ENCODE peak calls at places on chromosomes 6 and 20, in six cellular contexts. F, B, V, P, G and X are unnamed samples.
A peak's percentile ranks its signal among the peaks of the same experiment; 100 is the strongest.

GRCh38 chr6:136226027-136226673 is 24.0 kb downstream of the MTFR2 start:
- DNase-seq in V (peak; percentile 29), B (no peak), F (peak; percentile 69), G (peak; percentile 27), P (no peak), X (no peak)

GRCh38 chr6:144063246-144063743 is 32.1 kb downstream of the SF3B5 start:
- DNase-seq in P (no peak), V (no peak), G (no peak), B (no peak), F (no peak), X (no peak)

GRCh38 chr20:2756056-2756611 is 44.3 kb downstream of the CPXM1 start:
- DNase-seq in V (no peak), B (peak; percentile 57), G (peak; percentile 24), F (peak; percentile 85), P (no peak), X (no peak)

GRCh38 chr6:144566868-144567615 is 281.9 kb downstream of the UTRN start:
- DNase-seq in F (no peak), P (no peak), G (peak; percentile 33), B (no peak), V (no peak), X (no peak)

GRCh38 chr6:109872968-109873545 is 105.1 kb upstream of the GPR6 start:
- DNase-seq in G (no peak), P (no peak), F (no peak), V (no peak), B (no peak), X (no peak)

GRCh38 chr20:19130613-19130984 is 81.8 kb upstream of the SLC24A3 start:
- DNase-seq in B (no peak), G (no peak), F (no peak), P (no peak), V (no peak), X (no peak)

GRCh38 chr6:36615018-36615761 is 21.0 kb downstream of the SRSF3 start:
- DNase-seq in P (peak; percentile 65), F (peak; percentile 49), V (peak; percentile 64), B (peak; percentile 78), G (peak; percentile 41), X (no peak)

GRCh38 chr6:15194453-15194852 is 51.4 kb upstream of the JARID2 start:
- DNase-seq in B (no peak), P (no peak), G (no peak), F (no peak), V (no peak), X (no peak)

GRCh38 chr20:22303523-22303922 is 280.8 kb downstream of the FOXA2 start:
- DNase-seq in B (no peak), P (no peak), G (no peak), V (no peak), F (peak; percentile 4), X (no peak)

GRCh38 chr6:3737149-3737830 is 14.2 kb downstream of the PXDC1 start:
- DNase-seq in F (no peak), V (no peak), B (peak; percentile 81), P (no peak), G (no peak), X (no peak)

GRCh38 chr20:17936791-17937687 is 31.6 kb downstream of the SNX5 start:
- DNase-seq in B (no peak), F (no peak), V (peak; percentile 80), G (peak; percentile 60), P (no peak), X (no peak)

GRCh38 chr20:45506398-45506797 is 9.0 kb downstream of the SPINT3 start:
- DNase-seq in F (no peak), G (no peak), B (no peak), V (no peak), P (no peak), X (no peak)

GRCh38 chr20:19289451-19289850 is 77.0 kb downstream of the SLC24A3 start:
- DNase-seq in V (no peak), G (no peak), B (no peak), F (no peak), P (no peak), X (no peak)

GRCh38 chr6:53611342-53611741 is 54.2 kb downstream of the KLHL31 start:
- DNase-seq in F (no peak), G (peak; percentile 21), B (no peak), V (no peak), P (peak; percentile 95), X (no peak)

GRCh38 chr6:16969699-16970695 is 131.9 kb upstream of the STMND1 start:
- DNase-seq in B (no peak), G (no peak), P (no peak), F (no peak), V (no peak), X (no peak)

GRCh38 chr6:131084982-131085381 is 21.9 kb upstream of the EPB41L2 start:
- DNase-seq in G (no peak), B (no peak), V (no peak), P (no peak), F (no peak), X (no peak)

GRCh38 chr6:113182370-113183141 is 674.6 kb upstream of the MARCKS start:
- DNase-seq in P (peak; percentile 44), B (no peak), G (peak; percentile 89), V (no peak), F (no peak), X (no peak)

GRCh38 chr6:73579851-73580246 is 59.0 kb upstream of the EEF1A1 start:
- DNase-seq in G (peak; percentile 92), B (no peak), F (no peak), P (peak; percentile 60), V (peak; percentile 33), X (no peak)

DNA sequence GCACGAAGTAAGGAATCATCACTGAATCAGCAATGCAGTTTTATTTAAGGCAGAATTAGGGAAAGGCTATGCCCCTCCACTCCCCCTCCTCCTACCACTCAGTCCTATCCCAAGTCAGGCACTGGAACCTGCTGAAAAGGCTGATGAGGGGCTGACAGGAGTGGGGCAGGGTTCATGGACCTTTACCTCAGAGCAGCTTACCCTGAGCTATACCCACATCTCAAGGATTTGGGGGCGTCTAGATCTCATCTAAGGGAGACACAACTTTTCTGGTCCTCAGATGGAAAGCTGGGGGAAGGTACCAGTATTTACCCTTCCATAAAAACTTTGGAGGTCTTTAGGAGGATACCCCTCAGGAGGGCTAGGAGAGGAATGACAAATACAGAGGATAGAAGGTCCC is 27.2 kb downstream of the GSS start:
- DNase-seq in G (no peak), V (no peak), B (no peak), F (no peak), P (no peak), X (no peak)
- H3K27ac ChIP-seq in G (no peak overlapping the region), V (no peak overlapping the region), B (no peak overlapping the region), F (no peak overlapping the region), P (no peak overlapping the region), X (no peak overlapping the region)

GRCh38 chr6:157172830-157173536 is 150.3 kb downstream of the TMEM242 start:
- DNase-seq in F (no peak), G (no peak), V (no peak), B (no peak), P (no peak), X (no peak)

GRCh38 chr6:157169656-157170055 is 153.7 kb downstream of the TMEM242 start:
- DNase-seq in F (no peak), P (no peak), B (no peak), G (peak; percentile 54), V (no peak), X (no peak)

GRCh38 chr6:157172088-157172768 is 151.1 kb downstream of the TMEM242 start:
- DNase-seq in G (no peak), P (no peak), B (no peak), F (no peak), V (no peak), X (no peak)

GRCh38 chr6:157169186-157169585 is 154.1 kb downstream of the TMEM242 start:
- DNase-seq in V (no peak), P (no peak), B (no peak), G (peak; percentile 52), F (no peak), X (no peak)

GRCh38 chr6:157170535-157170934 is 152.8 kb downstream of the TMEM242 start:
- DNase-seq in G (no peak), F (no peak), P (no peak), V (no peak), B (no peak), X (no peak)
- H3K9me3 ChIP-seq in G (no peaks in the 10 kb centered on the region), F (no peaks in the 10 kb centered on the region), P (no peaks in the 10 kb centered on the region), V (no peaks in the 10 kb centered on the region), B (no peaks in the 10 kb centered on the region), X (no peaks in the 10 kb centered on the region)

GRCh38 chr20:3932277-3933073 is 43.3 kb downstream of the PANK2 start:
- DNase-seq in V (no peak), F (no peak), G (no peak), B (no peak), P (no peak), X (no peak)

GRCh38 chr20:3933126-3933684 is 44.0 kb downstream of the PANK2 start:
- DNase-seq in F (no peak), B (no peak), G (no peak), V (no peak), P (no peak), X (no peak)

GRCh38 chr20:3935956-3936340 is 46.8 kb downstream of the PANK2 start:
- DNase-seq in F (no peak), V (no peak), B (no peak), G (no peak), P (no peak), X (no peak)

GRCh38 chr20:3935295-3935955 is 46.2 kb downstream of the PANK2 start:
- DNase-seq in V (peak; percentile 44), G (no peak), B (no peak), F (no peak), P (no peak), X (no peak)

GRCh38 chr20:3934628-3935027 is 45.4 kb downstream of the PANK2 start:
- DNase-seq in F (no peak), G (no peak), B (no peak), P (no peak), V (no peak), X (no peak)
- H3K27ac ChIP-seq in F (no peak overlapping the region), G (peak overlapping the region; percentile 46), B (no peak overlapping the region), P (no peak overlapping the region), V (peak overlapping the region; percentile 75), X (peak overlapping the region; percentile 32)

GRCh38 chr20:49283703-49284625 is 6.1 kb upstream of the ZNFX1 start:
- DNase-seq in F (no peak), V (no peak), B (no peak), P (no peak), G (no peak), X (no peak)
- H3K9me3 ChIP-seq in F (peaks cover 11% of the 10 kb centered on the region), V (peaks cover 15% of the 10 kb centered on the region), B (peaks cover 14% of the 10 kb centered on the region), P (no peaks in the 10 kb centered on the region), G (peaks cover 16% of the 10 kb centered on the region), X (no peaks in the 10 kb centered on the region)

GRCh38 chr6:39184906-39185580 is 44.2 kb downstream of the KCNK5 start:
- DNase-seq in G (no peak), V (no peak), P (peak; percentile 54), B (no peak), F (no peak), X (no peak)
- H3K27ac ChIP-seq in G (no peak overlapping the region), V (no peak overlapping the region), P (no peak overlapping the region), B (peak overlapping the region; percentile 19), F (no peak overlapping the region), X (peak overlapping the region; percentile 93)

DNA sequence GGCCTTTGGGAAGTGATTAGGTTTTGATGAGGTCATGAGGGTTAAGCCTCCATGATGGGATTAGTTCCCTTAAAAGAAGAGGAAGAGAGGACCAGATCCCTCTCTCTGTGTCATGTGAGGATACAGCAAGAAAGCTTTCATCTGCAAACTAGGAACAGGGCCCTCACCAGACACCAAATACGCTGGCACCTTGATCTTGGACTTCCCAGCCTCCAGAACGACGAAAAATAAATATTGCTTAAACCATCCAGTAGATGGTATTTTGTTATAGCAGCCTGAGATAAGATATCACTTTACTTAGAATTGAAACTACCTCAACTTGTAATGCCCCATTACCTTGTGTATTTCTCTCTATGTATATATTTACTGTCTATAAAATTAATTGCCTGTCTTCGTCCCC is 65.4 kb upstream of the NNAT start:
- DNase-seq in G (no peak), V (no peak), F (no peak), B (no peak), P (no peak), X (no peak)
- H3K9me3 ChIP-seq in G (no peaks in the 10 kb centered on the region), V (peaks cover 6% of the 10 kb centered on the region), F (no peaks in the 10 kb centered on the region), B (no peaks in the 10 kb centered on the region), P (no peaks in the 10 kb centered on the region), X (no peaks in the 10 kb centered on the region)